ENCODE peak calls at places on chromosomes 1 and 21, in nine cellular contexts. One of them, this sample, is unnamed.

GRCh38 chr1:165696625-165697100 is 1.7 kb downstream of the ALDH9A1 start:
- DNase-seq in breast epithelium: no peak
- DNase-seq in NCI-H1105: peak; percentile 2
- DNase-seq in choroid plexus epithelial cell: peak; percentile 96
- DNase-seq in skeletal muscle cell: peak; percentile 85
- DNase-seq in Right ventricle myocardium superior: no peak
- DNase-seq in GDM1: no peak
- DNase-seq in Caki2: no peak
- DNase-seq in AG10803: peak; percentile 99
- DNase-seq in this sample: peak; percentile 79

GRCh38 chr1:22976461-22977243 is 4.0 kb upstream of the LACTBL1 start:
- DNase-seq in breast epithelium: no peak
- DNase-seq in NCI-H1105: peak; percentile 68
- DNase-seq in choroid plexus epithelial cell: peak; percentile 93
- DNase-seq in skeletal muscle cell: peak; percentile 40
- DNase-seq in Right ventricle myocardium superior: peak; percentile 54
- DNase-seq in GDM1: peak; percentile 68
- DNase-seq in Caki2: peak; percentile 80
- DNase-seq in AG10803: peak; percentile 83
- DNase-seq in this sample: peak; percentile 85

GRCh38 chr21:44024257-44024656 is 12.1 kb downstream of the TRAPPC10 start:
- DNase-seq in breast epithelium: no peak
- DNase-seq in NCI-H1105: no peak
- DNase-seq in choroid plexus epithelial cell: no peak
- DNase-seq in skeletal muscle cell: no peak
- DNase-seq in Right ventricle myocardium superior: no peak
- DNase-seq in GDM1: no peak
- DNase-seq in Caki2: no peak
- DNase-seq in AG10803: no peak
- DNase-seq in this sample: no peak

GRCh38 chr1:1889847-1890505 is 911 bp downstream of the GNB1 start:
- DNase-seq in breast epithelium: no peak
- DNase-seq in NCI-H1105: peak; percentile 19
- DNase-seq in choroid plexus epithelial cell: peak; percentile 47
- DNase-seq in skeletal muscle cell: no peak
- DNase-seq in Right ventricle myocardium superior: peak; percentile 89
- DNase-seq in GDM1: peak; percentile 43
- DNase-seq in Caki2: peak; percentile 45
- DNase-seq in AG10803: peak; percentile 56
- DNase-seq in this sample: peak; percentile 45

GRCh38 chr1:54695221-54695620 is 20.4 kb upstream of the TTC4 start:
- DNase-seq in breast epithelium: no peak
- DNase-seq in NCI-H1105: no peak
- DNase-seq in choroid plexus epithelial cell: no peak
- DNase-seq in skeletal muscle cell: no peak
- DNase-seq in Right ventricle myocardium superior: no peak
- DNase-seq in GDM1: no peak
- DNase-seq in Caki2: no peak
- DNase-seq in AG10803: no peak
- DNase-seq in this sample: no peak

GRCh38 chr1:203338335-203339036 is 12.4 kb downstream of the FMOD start:
- DNase-seq in breast epithelium: no peak
- DNase-seq in NCI-H1105: peak; percentile 33
- DNase-seq in choroid plexus epithelial cell: peak; percentile 79
- DNase-seq in skeletal muscle cell: no peak
- DNase-seq in Right ventricle myocardium superior: no peak
- DNase-seq in GDM1: peak; percentile 46
- DNase-seq in Caki2: no peak
- DNase-seq in AG10803: peak; percentile 55
- DNase-seq in this sample: peak; percentile 45

GRCh38 chr1:170494369-170494768 is 37.6 kb upstream of the GORAB start:
- DNase-seq in breast epithelium: no peak
- DNase-seq in NCI-H1105: peak; percentile 4
- DNase-seq in choroid plexus epithelial cell: peak; percentile 37
- DNase-seq in skeletal muscle cell: no peak
- DNase-seq in Right ventricle myocardium superior: no peak
- DNase-seq in GDM1: peak; percentile 83
- DNase-seq in Caki2: no peak
- DNase-seq in AG10803: peak; percentile 14
- DNase-seq in this sample: peak; percentile 87

GRCh38 chr1:214224605-214225354 is 56.2 kb upstream of the SMYD2 start:
- DNase-seq in breast epithelium: no peak
- DNase-seq in NCI-H1105: no peak
- DNase-seq in choroid plexus epithelial cell: peak; percentile 39
- DNase-seq in skeletal muscle cell: no peak
- DNase-seq in Right ventricle myocardium superior: no peak
- DNase-seq in GDM1: no peak
- DNase-seq in Caki2: no peak
- DNase-seq in AG10803: peak; percentile 43
- DNase-seq in this sample: peak; percentile 11

GRCh38 chr1:219927956-219928790 is at the start of gene SLC30A10:
- DNase-seq in breast epithelium: no peak
- DNase-seq in NCI-H1105: peak; percentile 23
- DNase-seq in choroid plexus epithelial cell: no peak
- DNase-seq in skeletal muscle cell: no peak
- DNase-seq in Right ventricle myocardium superior: peak; percentile 48
- DNase-seq in GDM1: no peak
- DNase-seq in Caki2: no peak
- DNase-seq in AG10803: no peak
- DNase-seq in this sample: no peak

GRCh38 chr1:162182090-162182489 is 112.6 kb downstream of the NOS1AP start:
- DNase-seq in breast epithelium: no peak
- DNase-seq in NCI-H1105: no peak
- DNase-seq in choroid plexus epithelial cell: no peak
- DNase-seq in skeletal muscle cell: no peak
- DNase-seq in Right ventricle myocardium superior: no peak
- DNase-seq in GDM1: no peak
- DNase-seq in Caki2: no peak
- DNase-seq in AG10803: no peak
- DNase-seq in this sample: no peak

GRCh38 chr1:234656981-234657651 is 47.1 kb upstream of the IRF2BP2 start:
- DNase-seq in breast epithelium: no peak
- DNase-seq in NCI-H1105: no peak
- DNase-seq in choroid plexus epithelial cell: peak; percentile 89
- DNase-seq in skeletal muscle cell: peak; percentile 96
- DNase-seq in Right ventricle myocardium superior: no peak
- DNase-seq in GDM1: peak; percentile 68
- DNase-seq in Caki2: peak; percentile 61
- DNase-seq in AG10803: peak; percentile 89
- DNase-seq in this sample: peak; percentile 99

GRCh38 chr1:86339421-86339820 is 56.7 kb downstream of the ODF2L start:
- DNase-seq in breast epithelium: no peak
- DNase-seq in NCI-H1105: no peak
- DNase-seq in choroid plexus epithelial cell: peak; percentile 26
- DNase-seq in skeletal muscle cell: no peak
- DNase-seq in Right ventricle myocardium superior: peak; percentile 30
- DNase-seq in GDM1: no peak
- DNase-seq in Caki2: no peak
- DNase-seq in AG10803: no peak
- DNase-seq in this sample: no peak

GRCh38 chr1:65423884-65424655 is 3.6 kb downstream of the LEPR start:
- DNase-seq in breast epithelium: no peak
- DNase-seq in NCI-H1105: no peak
- DNase-seq in choroid plexus epithelial cell: peak; percentile 93
- DNase-seq in skeletal muscle cell: peak; percentile 74
- DNase-seq in Right ventricle myocardium superior: no peak
- DNase-seq in GDM1: no peak
- DNase-seq in Caki2: peak; percentile 64
- DNase-seq in AG10803: peak; percentile 96
- DNase-seq in this sample: peak; percentile 80

GRCh38 chr1:36258960-36259344 is 34.7 kb downstream of the THRAP3 start:
- DNase-seq in breast epithelium: no peak
- DNase-seq in NCI-H1105: no peak
- DNase-seq in choroid plexus epithelial cell: peak; percentile 60
- DNase-seq in skeletal muscle cell: no peak
- DNase-seq in Right ventricle myocardium superior: no peak
- DNase-seq in GDM1: no peak
- DNase-seq in Caki2: no peak
- DNase-seq in AG10803: no peak
- DNase-seq in this sample: no peak

GRCh38 chr1:177181631-177182291 is 11.0 kb downstream of the BRINP2 start:
- DNase-seq in breast epithelium: no peak
- DNase-seq in NCI-H1105: peak; percentile 72
- DNase-seq in choroid plexus epithelial cell: peak; percentile 50
- DNase-seq in skeletal muscle cell: no peak
- DNase-seq in Right ventricle myocardium superior: peak; percentile 61
- DNase-seq in GDM1: peak; percentile 21
- DNase-seq in Caki2: peak; percentile 78
- DNase-seq in AG10803: peak; percentile 34
- DNase-seq in this sample: peak; percentile 40

GRCh38 chr1:48943393-48943792 is 166.7 kb upstream of the BEND5 start:
- DNase-seq in breast epithelium: no peak
- DNase-seq in NCI-H1105: no peak
- DNase-seq in choroid plexus epithelial cell: peak; percentile 7
- DNase-seq in skeletal muscle cell: peak; percentile 76
- DNase-seq in Right ventricle myocardium superior: no peak
- DNase-seq in GDM1: no peak
- DNase-seq in Caki2: no peak
- DNase-seq in AG10803: peak; percentile 87
- DNase-seq in this sample: no peak

GRCh38 chr1:192968323-192968722 is 90.8 kb downstream of the UCHL5 start:
- DNase-seq in breast epithelium: no peak
- DNase-seq in NCI-H1105: no peak
- DNase-seq in choroid plexus epithelial cell: no peak
- DNase-seq in skeletal muscle cell: no peak
- DNase-seq in Right ventricle myocardium superior: no peak
- DNase-seq in GDM1: no peak
- DNase-seq in Caki2: no peak
- DNase-seq in AG10803: no peak
- DNase-seq in this sample: no peak